ENCODE peak calls at places on chromosomes 1 and 21, in four cellular contexts. E, O, B and G are unnamed samples.

GRCh38 chr1:2322593-2323295 is 68.6 kb downstream of the MORN1 start:
- DNase-seq in E (peak), O (no peak), B (no peak), G (no peak)

GRCh38 chr1:160346953-160347352 is 3.8 kb downstream of the NCSTN start:
- DNase-seq in E (no peak), O (peak), B (no peak), G (no peak)

GRCh38 chr1:34985063-34985770 is at the start of gene TMEM35B:
- DNase-seq in E (peak), O (no peak), B (peak), G (peak)

GRCh38 chr1:192707978-192708547 is 72.1 kb downstream of the RGS13 start:
- DNase-seq in E (no peak), O (no peak), B (no peak), G (no peak)

GRCh38 chr21:45874716-45875415 is 106.7 kb upstream of the COL6A1 start:
- DNase-seq in E (peak), O (no peak), B (no peak), G (peak)

GRCh38 chr1:98049370-98050115 is 128.7 kb upstream of the DPYD start:
- DNase-seq in E (peak), O (no peak), B (no peak), G (no peak)

GRCh38 chr1:64686828-64687724 is 57.8 kb upstream of the RAVER2 start:
- DNase-seq in E (peak), O (no peak), B (peak), G (peak)

GRCh38 chr1:20603473-20604464 is 14.9 kb downstream of the CDA start:
- DNase-seq in E (peak), O (no peak), B (no peak), G (peak)

GRCh38 chr1:187848321-187848720 is 1019.6 kb downstream of the PLA2G4A start:
- DNase-seq in E (no peak), O (no peak), B (no peak), G (no peak)

GRCh38 chr1:61301824-61302652 is 219.7 kb downstream of the NFIA start:
- DNase-seq in E (peak), O (no peak), B (no peak), G (no peak)

DNA sequence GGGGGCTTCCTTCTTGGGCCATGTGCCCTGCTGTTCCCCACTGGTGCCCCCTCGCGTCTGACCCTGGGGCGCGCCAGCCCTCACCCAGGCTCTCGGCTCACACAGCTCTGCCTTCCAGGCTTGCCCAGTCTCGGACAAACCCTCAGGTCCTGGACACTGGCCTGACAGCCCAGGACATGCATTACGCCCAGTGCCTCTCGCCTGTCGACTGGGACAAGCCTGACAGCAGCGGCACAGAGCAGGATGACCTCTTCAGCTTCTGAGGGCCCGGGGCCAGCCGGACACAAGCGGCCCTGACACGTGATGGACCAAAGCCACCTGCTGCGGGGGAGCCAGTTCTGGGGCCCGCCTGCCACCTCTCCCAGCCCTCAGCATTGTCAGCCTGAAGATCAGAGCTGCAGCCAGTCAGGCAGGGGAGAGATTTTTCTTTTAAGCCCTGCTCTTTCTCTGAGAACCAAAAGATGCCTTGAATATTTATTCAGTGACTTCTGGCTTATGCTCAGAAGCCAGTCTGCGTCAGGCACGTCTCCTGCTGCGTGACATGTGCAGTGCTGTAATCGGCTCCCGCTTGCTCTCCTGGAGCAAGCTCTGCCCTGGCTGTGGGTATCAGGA is 23.4 kb downstream of the LDLRAP1 start:
- DNase-seq in E (peak), O (no peak), B (no peak), G (no peak)
- TF ChIP-seq CTCF in E (peak), O (no peak), B (no peak), G (no peak)

DNA sequence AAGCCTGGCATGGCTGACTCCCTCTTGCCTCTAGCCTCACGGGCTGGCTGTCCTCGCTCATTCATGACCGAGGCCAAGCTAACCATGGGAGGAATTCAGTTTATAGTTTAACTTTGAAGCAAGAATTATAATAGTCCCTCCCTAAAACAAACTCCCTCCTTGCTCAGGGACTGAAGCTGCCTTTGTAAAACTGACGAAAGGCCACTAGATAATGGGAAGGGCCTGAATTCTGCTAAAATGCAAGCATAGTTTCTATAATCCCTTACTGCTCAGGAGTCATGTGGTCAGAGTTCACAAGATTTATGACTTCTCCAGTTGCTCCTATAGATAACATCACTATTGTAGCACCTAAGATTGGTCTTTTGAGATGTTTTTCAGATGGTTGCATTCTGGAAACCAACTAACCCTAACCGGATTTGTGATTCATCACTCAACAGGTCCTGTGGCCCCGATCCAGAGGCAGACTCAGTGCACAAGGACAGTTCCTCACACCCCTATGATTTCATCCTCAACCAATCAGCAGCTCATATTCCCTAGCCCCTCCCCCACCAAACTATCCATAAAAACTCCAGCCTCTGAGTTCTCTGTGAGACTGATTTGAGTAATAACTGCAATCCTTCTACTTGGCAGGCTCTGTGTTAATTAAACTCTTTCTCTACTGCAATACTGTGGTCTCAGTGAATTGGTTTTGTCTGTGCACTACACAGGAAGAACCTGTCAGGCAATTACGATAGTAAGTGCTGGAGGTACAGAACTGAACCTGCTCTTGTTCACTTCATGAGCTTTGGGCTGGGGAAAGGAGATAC is 26.4 kb downstream of the HHIPL2 start:
- DNase-seq in E (peak), O (no peak), B (no peak), G (peak)
- TF ChIP-seq CTCF in E (no peak), O (no peak), B (no peak), G (no peak)

DNA sequence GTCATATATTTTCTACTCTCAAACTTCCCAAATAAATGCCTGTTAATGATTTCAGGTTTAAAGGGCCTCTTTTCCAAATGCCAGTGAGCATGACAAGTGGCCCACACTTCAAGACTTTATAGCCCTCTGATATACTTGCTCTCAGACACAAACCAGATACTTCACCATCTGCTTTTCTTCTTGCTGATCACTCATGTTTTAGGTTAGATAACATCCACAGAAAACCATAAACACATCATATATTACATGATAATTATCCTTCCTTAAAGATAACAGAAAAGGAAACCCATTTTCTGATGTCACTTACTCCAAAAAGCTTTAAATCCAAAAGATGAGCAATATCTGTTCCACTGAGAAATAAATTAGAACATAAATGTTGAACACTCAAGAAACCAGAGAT is 723.5 kb downstream of the LTN1 start:
- DNase-seq in E (no peak), O (no peak), B (no peak), G (no peak)
- TF ChIP-seq CTCF in E (no peak), O (no peak), B (no peak), G (no peak)

DNA sequence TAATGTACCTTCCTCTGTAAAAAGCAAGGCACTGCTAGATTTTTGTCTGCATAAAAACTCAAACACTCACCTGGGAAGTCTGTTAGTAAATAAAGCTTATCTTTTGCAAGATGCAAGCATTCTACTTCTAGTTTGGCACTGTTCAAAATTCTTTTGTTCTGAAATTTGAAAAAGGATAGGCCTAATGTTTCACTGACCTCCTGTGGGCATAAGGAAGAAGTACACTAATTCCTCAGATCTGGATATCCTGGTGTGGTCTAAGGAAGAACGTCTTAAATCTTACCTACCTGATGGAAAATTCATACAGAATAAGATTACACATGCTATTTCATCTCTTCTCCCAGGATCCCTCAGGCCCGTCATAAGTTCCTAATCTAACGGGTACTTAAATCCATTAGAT is 93.5 kb upstream of the CAMK1G start:
- DNase-seq in E (peak), O (no peak), B (no peak), G (peak)
- TF ChIP-seq CTCF in E (peak), O (no peak), B (peak), G (peak)

DNA sequence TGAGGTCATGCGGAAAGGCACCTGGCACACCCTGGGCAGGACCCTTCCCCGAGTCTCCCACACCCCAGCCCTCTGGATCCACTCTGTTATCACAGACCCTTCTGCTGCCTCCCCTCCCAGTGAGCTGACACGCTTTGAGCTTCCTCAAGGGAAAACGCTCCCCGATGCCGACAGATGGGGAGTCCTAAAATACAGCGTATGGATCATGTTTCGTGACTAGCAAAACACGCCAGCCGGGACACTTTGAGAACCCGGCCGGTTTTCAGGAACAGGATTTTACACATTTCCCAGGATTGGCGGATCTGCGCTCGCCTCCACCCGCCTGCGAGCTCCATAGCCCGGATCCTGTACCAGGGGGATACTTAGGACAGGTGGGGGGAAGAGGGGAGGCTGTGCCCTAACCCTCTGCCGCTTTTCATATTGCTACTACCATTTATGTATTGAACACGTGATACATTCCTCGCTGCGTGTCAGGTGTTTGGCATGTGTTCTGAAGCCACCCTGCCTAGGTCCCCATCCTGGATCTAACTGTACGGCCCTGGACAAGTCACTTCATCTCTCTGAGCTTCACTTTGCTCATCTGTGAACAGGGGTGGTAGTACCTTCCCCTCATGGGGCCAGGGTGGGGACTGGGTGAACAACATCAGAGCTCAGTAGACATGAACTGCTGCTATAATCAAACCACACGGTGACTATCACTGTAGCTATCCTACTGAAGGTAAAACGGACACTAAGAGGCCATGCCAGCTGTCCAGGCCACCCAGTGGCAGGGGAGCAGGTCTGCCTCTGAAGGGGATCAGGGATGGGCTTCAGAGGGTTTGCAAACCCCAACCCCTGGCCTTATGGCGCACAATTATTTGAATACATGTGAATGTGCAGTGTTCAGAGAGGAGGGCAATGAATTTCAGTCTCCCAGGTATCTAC is 63.2 kb downstream of the SSBP3 start:
- DNase-seq in E (no peak), O (no peak), B (no peak), G (no peak)
- TF ChIP-seq CTCF in E (peak), O (no peak), B (no peak), G (no peak)

GRCh38 chr1:167757433-167758309 is 35.9 kb downstream of the MPZL1 start:
- DNase-seq in E (no peak), O (no peak), B (no peak), G (no peak)
- TF ChIP-seq CTCF in E (no peak), O (no peak), B (no peak), G (no peak)

GRCh38 chr1:241311056-241311746 is 45.8 kb downstream of the RGS7 start:
- DNase-seq in E (no peak), O (no peak), B (no peak), G (no peak)
- TF ChIP-seq CTCF in E (no peak), O (no peak), B (no peak), G (no peak)